ENCODE peak calls at places on chromosome 21, in nine cellular contexts. O is suprapubic skin; J is GM23338; Z is thoracic aorta; S is left ventricle myocardium inferior; P is foreskin fibroblast; T is CD8-positive, alpha-beta T cell; I is IMR-90; V is neural progenitor cell. G is an unnamed sample.

GRCh38 chr21:25464275-25464674 is 143.0 kb downstream of the MRPL39 start:
- DNase-seq in Z (no peak), P (no peak), I (no peak), T (no peak), V (no peak), S (no peak), O (no peak), J (no peak), G (no peak)

GRCh38 chr21:26614251-26614650 is 41.2 kb upstream of the CYYR1 start:
- DNase-seq in P (peak), Z (no peak), T (no peak), I (no peak), V (no peak), O (no peak), J (no peak), S (no peak), G (no peak)

GRCh38 chr21:33668180-33668579 is 25.9 kb downstream of the ITSN1 start:
- DNase-seq in J (no peak), S (no peak), V (no peak), Z (no peak), T (no peak), I (peak), O (no peak), P (peak), G (no peak)

GRCh38 chr21:38475519-38475918 is 22.8 kb downstream of the ERG start:
- DNase-seq in O (no peak), J (peak), S (no peak), I (no peak), P (no peak), Z (no peak), V (no peak), T (no peak), G (no peak)

GRCh38 chr21:42755031-42755665 is 101.7 kb downstream of the PDE9A start:
- DNase-seq in O (no peak), J (no peak), V (no peak), P (no peak), S (no peak), T (no peak), I (no peak), Z (no peak), G (no peak)

GRCh38 chr21:33587792-33588484 is 546 bp downstream of the DONSON start:
- DNase-seq in I (peak), P (peak), O (peak), T (peak), S (no peak), Z (no peak), V (peak), J (peak), G (peak)

GRCh38 chr21:33811147-33812024 is 104.2 kb downstream of the ATP5PO start:
- DNase-seq in V (no peak), T (no peak), O (no peak), P (no peak), I (no peak), S (no peak), J (no peak), Z (no peak), G (no peak)

GRCh38 chr21:19993186-19993711 is 1005.0 kb upstream of the NCAM2 start:
- DNase-seq in S (no peak), P (no peak), J (no peak), Z (no peak), O (no peak), V (no peak), I (no peak), T (no peak), G (no peak)

GRCh38 chr21:17554619-17555472 is 42.0 kb downstream of the CXADR start:
- DNase-seq in T (no peak), O (no peak), V (peak), J (peak), Z (no peak), I (peak), P (peak), S (no peak), G (no peak)

GRCh38 chr21:26684866-26685265 is 111.8 kb upstream of the CYYR1 start:
- DNase-seq in Z (no peak), T (no peak), I (no peak), S (no peak), P (no peak), J (no peak), V (no peak), O (no peak), G (no peak)

GRCh38 chr21:32886339-32886738 is 114.8 kb upstream of the PAXBP1 start:
- DNase-seq in O (no peak), J (no peak), I (no peak), P (no peak), V (no peak), T (no peak), Z (no peak), S (no peak), G (peak)

GRCh38 chr21:44931137-44931500 is 8.7 kb upstream of the SLX9 start:
- DNase-seq in S (peak), I (no peak), Z (no peak), P (peak), T (no peak), J (peak), V (no peak), O (no peak), G (peak)

GRCh38 chr21:39050839-39051560 is 132.3 kb downstream of the PSMG1 start:
- DNase-seq in I (no peak), T (no peak), Z (no peak), J (no peak), V (no peak), S (no peak), O (no peak), P (peak), G (no peak)

GRCh38 chr21:39325458-39325857 is 12.0 kb upstream of the BRWD1 start:
- DNase-seq in P (no peak), V (no peak), T (no peak), J (no peak), S (no peak), I (no peak), O (no peak), Z (no peak), G (no peak)

GRCh38 chr21:21387891-21388290 is 389.7 kb downstream of the NCAM2 start:
- DNase-seq in V (no peak), O (no peak), S (no peak), T (no peak), I (no peak), J (no peak), P (peak), Z (no peak), G (no peak)

GRCh38 chr21:19256934-19257660 is 853.5 kb upstream of the TMPRSS15 start:
- DNase-seq in Z (no peak), S (peak), T (no peak), O (no peak), P (no peak), J (peak), V (peak), I (no peak), G (no peak)

GRCh38 chr21:25881524-25882376 is 147.0 kb downstream of the GABPA start:
- DNase-seq in P (peak), I (peak), V (peak), Z (peak), T (peak), O (no peak), J (peak), S (peak), G (peak)

GRCh38 chr21:44940116-44940631 is 345 bp downstream of the SLX9 start:
- DNase-seq in I (no peak), T (no peak), P (peak), S (no peak), V (peak), Z (no peak), J (peak), O (no peak), G (peak)

GRCh38 chr21:38944903-38945302 is 139.2 kb downstream of the ETS2 start:
- DNase-seq in V (peak), P (no peak), S (no peak), J (peak), Z (no peak), I (no peak), T (no peak), O (no peak), G (no peak)

GRCh38 chr21:18908641-18909040 is 505.1 kb upstream of the TMPRSS15 start:
- DNase-seq in T (no peak), Z (no peak), V (no peak), P (no peak), J (no peak), I (no peak), O (no peak), S (no peak), G (no peak)

GRCh38 chr21:36966066-36966845 is at the start of gene HLCS:
- DNase-seq in V (peak), S (peak), Z (no peak), I (peak), T (peak), J (peak), P (peak), O (peak), G (peak)

GRCh38 chr21:36964398-36964797 is 2.1 kb downstream of the HLCS start:
- DNase-seq in O (no peak), J (no peak), S (no peak), T (no peak), Z (no peak), V (no peak), I (no peak), P (no peak), G (no peak)

GRCh38 chr21:36966846-36967657 is 583 bp upstream of the HLCS start:
- DNase-seq in J (no peak), P (peak), V (no peak), S (no peak), T (no peak), Z (no peak), I (no peak), O (no peak), G (peak)

GRCh38 chr21:36965720-36966065 is 776 bp downstream of the HLCS start:
- DNase-seq in T (no peak), J (no peak), P (no peak), V (no peak), S (no peak), I (no peak), Z (no peak), O (no peak), G (no peak)

DNA sequence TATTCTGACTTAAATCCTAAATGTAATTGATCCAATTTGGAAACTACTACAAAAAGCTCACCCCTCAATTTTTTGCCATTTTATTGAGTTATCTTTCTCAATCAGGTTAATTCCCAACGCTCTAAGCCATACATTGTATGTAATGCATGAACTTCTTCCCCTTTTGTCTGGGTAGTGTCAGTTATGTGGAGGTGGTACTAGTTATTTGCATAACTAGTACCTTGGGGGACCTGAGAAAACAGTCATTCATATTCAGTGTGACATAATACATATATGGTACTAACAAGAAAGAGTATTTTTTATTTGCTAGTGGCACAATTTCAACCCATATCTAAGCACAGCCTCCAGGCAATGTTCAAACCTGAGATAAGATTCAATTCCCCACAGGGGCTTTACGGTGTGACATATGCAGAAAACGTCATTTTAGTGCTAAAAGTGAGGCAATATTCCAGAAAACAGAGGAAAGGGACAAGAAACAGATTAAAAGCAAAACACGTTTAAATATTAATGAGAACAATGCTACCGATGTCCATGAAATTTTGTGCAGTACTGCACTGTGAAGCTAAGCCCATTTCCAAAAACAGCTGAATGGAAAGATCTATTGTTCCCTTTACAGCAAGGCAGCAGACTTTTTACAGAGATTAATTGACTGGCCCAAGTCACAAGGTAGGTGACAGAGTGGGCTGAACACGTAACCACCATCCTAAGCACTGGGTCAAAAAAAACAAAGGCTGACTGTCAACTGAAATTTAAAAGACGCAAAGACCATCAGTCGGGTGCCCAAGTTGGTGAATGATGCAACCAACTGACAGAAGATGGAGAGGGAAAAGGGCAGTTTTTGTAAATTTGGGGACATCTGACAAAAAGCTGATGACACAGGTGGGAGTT is 1.4 kb downstream of the HLCS start:
- DNase-seq in P (no peak), I (no peak), J (no peak), S (no peak), V (no peak), Z (no peak), T (no peak), O (no peak), G (no peak)
- H3K4me3 ChIP-seq in P (peak), I (no peak), J (peak), S (peak), V (peak), Z (peak), T (no peak), O (no peak), G (peak)

DNA sequence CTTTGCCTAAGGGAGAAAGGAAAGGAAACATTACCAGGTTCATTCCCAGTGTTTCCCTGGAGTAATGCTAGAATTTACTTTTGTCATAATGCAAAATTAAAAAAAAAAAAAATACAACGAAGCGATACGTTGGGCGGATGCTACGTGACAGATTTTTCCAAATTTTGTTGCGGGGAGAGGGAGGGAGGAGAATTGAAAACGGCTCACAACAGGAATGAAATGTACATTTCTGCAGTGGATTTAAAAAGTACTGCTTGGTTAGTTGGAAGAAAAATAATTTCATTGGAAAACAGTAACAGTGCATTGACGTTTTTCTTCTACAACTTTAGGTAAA is 157.5 kb downstream of the RUNX1 start:
- DNase-seq in J (no peak), I (no peak), P (no peak), O (no peak), V (no peak), Z (no peak), T (no peak), S (no peak), G (no peak)
- TF ChIP-seq CTCF in J (no peak), I (no peak), P (no peak), O (no peak), V (no peak), Z (no peak), T (no peak), S (no peak), G (no peak)

DNA sequence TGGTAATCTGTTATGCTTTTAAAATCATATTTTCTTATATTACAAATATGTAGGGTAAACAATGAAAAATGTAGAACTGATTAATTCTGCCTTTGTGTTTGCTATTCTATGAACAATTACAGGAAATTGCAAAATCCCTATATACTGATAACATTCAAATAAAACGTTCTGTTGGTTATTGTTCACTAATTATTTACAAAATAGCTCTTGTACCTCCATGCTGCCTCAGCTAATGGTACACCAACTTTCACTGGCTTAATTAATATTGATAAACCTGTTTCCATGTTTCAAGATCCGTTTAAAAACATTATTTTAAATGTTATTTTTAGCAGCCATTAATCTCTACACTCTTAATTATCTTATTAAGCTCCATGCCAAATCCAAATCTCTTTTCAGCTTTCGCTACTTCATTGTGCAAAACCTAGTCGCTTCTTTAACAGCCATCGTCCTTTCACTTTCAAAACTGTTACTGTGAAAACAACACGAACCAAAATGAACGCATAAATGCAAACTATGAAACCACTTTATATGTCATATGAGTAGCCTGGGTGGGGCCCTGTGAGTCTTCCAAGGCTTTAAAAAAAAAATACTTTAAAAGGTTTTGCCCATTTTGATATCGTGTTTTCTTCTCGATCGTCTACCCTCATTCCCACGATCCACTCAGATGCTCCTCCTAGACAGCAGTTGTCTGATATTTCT is 807.0 kb downstream of the USP25 start:
- DNase-seq in P (peak), S (no peak), Z (no peak), J (no peak), I (peak), T (no peak), V (no peak), O (no peak), G (peak)
- H3K4me3 ChIP-seq in P (peak), S (peak), Z (peak), J (no peak), I (peak), T (no peak), V (no peak), O (peak), G (peak)

GRCh38 chr21:28459193-28459592 is 533.5 kb downstream of the LTN1 start:
- DNase-seq in Z (no peak), S (no peak), P (no peak), O (no peak), V (no peak), I (no peak), T (no peak), J (no peak), G (peak)

GRCh38 chr21:28464095-28464494 is 528.6 kb downstream of the LTN1 start:
- DNase-seq in S (no peak), I (no peak), Z (no peak), V (no peak), P (no peak), T (no peak), O (no peak), J (no peak), G (no peak)

GRCh38 chr21:28464988-28465387 is 527.7 kb downstream of the LTN1 start:
- DNase-seq in T (no peak), J (no peak), V (no peak), S (no peak), O (no peak), P (no peak), I (no peak), Z (no peak), G (no peak)
- TF ChIP-seq CTCF in T (no peak), J (no peak), V (no peak), S (no peak), O (no peak), P (no peak), I (no peak), Z (no peak), G (no peak)

DNA sequence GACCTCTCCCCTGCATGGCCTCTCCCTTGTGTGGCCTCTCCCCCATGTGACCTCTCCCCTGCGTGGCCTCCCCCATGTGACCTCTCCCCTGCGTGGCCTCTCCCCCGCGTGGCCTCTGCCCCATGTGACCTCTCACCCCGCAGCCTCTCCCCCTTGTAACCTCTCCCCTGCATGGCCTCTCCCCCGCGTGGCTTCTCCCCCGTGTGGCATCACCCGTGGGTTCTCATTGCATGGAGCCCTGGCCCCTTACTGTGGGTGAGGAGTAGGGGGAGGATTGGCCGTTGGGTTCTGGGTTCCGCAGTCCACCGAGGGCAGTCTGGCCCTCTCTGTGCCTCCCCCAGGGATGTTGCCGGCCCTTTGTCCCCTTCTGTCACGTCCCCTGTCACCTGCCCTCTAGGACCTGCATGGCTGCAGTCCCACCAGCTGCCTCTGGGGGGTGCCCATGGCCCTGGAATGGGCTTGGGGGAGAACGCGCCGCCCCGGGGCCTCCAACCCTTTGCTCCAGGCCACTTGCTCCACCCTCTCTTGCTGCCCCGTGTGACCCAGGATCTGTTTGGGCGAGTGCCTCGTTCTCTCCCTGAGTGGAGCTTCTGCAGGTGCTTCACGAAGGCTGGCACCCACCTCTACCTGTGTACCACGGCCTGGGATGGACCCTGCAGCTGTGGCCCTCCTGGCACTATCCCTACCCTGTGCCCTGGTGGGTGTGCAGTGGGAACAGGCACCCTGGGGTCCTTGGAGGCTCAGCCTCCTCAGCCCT is 21.3 kb downstream of the RRP1 start:
- DNase-seq in O (peak), I (peak), J (peak), P (peak), V (peak), Z (no peak), S (peak), T (peak), G (peak)
- H3K4me3 ChIP-seq in O (peak), I (no peak), J (no peak), P (no peak), V (no peak), Z (no peak), S (peak), T (no peak), G (no peak)

DNA sequence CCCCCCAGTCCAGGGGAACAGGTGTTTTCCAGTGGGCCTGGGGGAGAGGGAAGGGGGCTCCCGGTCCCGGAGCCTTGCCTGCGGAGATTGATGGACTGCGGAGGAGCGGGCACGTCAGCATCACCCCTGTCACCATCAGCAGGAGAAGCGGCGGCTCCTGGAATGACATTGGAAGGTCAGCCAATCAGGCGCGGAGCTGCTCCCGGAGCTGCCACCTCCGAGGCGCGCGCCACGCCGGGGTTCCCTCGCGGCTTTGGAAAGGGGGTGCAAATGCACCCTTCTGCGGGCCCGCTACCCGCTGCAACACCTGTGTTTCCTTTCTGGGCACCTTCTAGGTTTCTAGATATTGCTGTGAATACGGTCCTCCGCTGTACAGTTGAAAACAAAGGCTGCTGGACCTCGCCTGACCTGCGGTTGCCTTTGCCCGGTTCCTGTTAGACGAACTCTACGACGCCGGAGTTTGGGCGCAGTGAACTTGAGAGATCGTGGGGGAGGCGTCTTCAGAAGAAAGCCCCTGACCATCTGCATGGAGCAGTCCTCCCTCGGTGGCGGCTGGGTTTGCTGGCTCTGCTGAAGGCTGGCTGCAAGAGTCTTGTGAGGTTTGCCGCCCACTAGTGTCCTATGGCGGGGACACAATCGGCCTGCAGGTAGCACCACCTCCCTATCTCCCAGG is 5.3 kb downstream of the DSCAM start:
- DNase-seq in I (no peak), S (peak), P (peak), J (peak), O (no peak), T (no peak), Z (no peak), V (peak), G (no peak)
- TF ChIP-seq CTCF in I (peak), S (peak), P (peak), J (peak), O (no peak), T (no peak), Z (no peak), V (peak), G (no peak)

GRCh38 chr21:46000182-46000730 is 18.7 kb downstream of the COL6A1 start:
- DNase-seq in S (peak), P (peak), O (peak), J (no peak), Z (no peak), V (no peak), T (no peak), I (no peak), G (no peak)
- H3K4me3 ChIP-seq in S (no peak), P (no peak), O (no peak), J (no peak), Z (no peak), V (no peak), T (no peak), I (no peak), G (no peak)